ENCODE peak calls at places on chromosomes 1 and 21, in nine cellular contexts. One of them, this sample, is unnamed.

GRCh38 chr1:160161965-160162705 is 10.7 kb downstream of the ATP1A4 start:
- DNase-seq in skeletal muscle cell: no peak
- DNase-seq in GDM1: no peak
- DNase-seq in activated CD4-positive, alpha-beta T cell treated with anti-CD3 and anti-CD28 coated beads for 24 hours: no peak
- DNase-seq in hepatocyte: no peak
- DNase-seq in HL-60: peak; percentile 13
- DNase-seq in renal cortical epithelial cell: no peak
- DNase-seq in mammary epithelial cell: no peak
- DNase-seq in iris pigment epithelial cell: peak; percentile 35
- DNase-seq in this sample: peak; percentile 28

GRCh38 chr1:175918364-175918801 is 175.0 kb upstream of the TNR start:
- DNase-seq in GDM1: no peak
- DNase-seq in activated CD4-positive, alpha-beta T cell treated with anti-CD3 and anti-CD28 coated beads for 24 hours: no peak
- DNase-seq in skeletal muscle cell: no peak
- DNase-seq in mammary epithelial cell: no peak
- DNase-seq in hepatocyte: no peak
- DNase-seq in iris pigment epithelial cell: peak; percentile 59
- DNase-seq in renal cortical epithelial cell: no peak
- DNase-seq in HL-60: no peak
- DNase-seq in this sample: no peak

GRCh38 chr1:226628624-226629155 is 80.1 kb downstream of the STUM start:
- DNase-seq in GDM1: no peak
- DNase-seq in activated CD4-positive, alpha-beta T cell treated with anti-CD3 and anti-CD28 coated beads for 24 hours: no peak
- DNase-seq in HL-60: no peak
- DNase-seq in renal cortical epithelial cell: no peak
- DNase-seq in hepatocyte: no peak
- DNase-seq in mammary epithelial cell: no peak
- DNase-seq in iris pigment epithelial cell: no peak
- DNase-seq in skeletal muscle cell: no peak
- DNase-seq in this sample: no peak

GRCh38 chr1:159909381-159909780 is 9.4 kb upstream of the CFAP45 start:
- DNase-seq in skeletal muscle cell: no peak
- DNase-seq in HL-60: peak; percentile 42
- DNase-seq in iris pigment epithelial cell: no peak
- DNase-seq in GDM1: no peak
- DNase-seq in renal cortical epithelial cell: no peak
- DNase-seq in mammary epithelial cell: no peak
- DNase-seq in activated CD4-positive, alpha-beta T cell treated with anti-CD3 and anti-CD28 coated beads for 24 hours: no peak
- DNase-seq in hepatocyte: no peak
- DNase-seq in this sample: no peak

GRCh38 chr1:202235856-202236837 is 42.5 kb downstream of the LGR6 start:
- DNase-seq in renal cortical epithelial cell: peak; percentile 94
- DNase-seq in activated CD4-positive, alpha-beta T cell treated with anti-CD3 and anti-CD28 coated beads for 24 hours: peak; percentile 63
- DNase-seq in mammary epithelial cell: peak; percentile 89
- DNase-seq in HL-60: peak; percentile 69
- DNase-seq in skeletal muscle cell: peak; percentile 82
- DNase-seq in iris pigment epithelial cell: peak; percentile 96
- DNase-seq in GDM1: peak; percentile 48
- DNase-seq in hepatocyte: peak; percentile 92
- DNase-seq in this sample: peak; percentile 89

GRCh38 chr1:159867322-159868064 is 5.0 kb upstream of the VSIG8 start:
- DNase-seq in skeletal muscle cell: no peak
- DNase-seq in GDM1: no peak
- DNase-seq in mammary epithelial cell: no peak
- DNase-seq in activated CD4-positive, alpha-beta T cell treated with anti-CD3 and anti-CD28 coated beads for 24 hours: no peak
- DNase-seq in renal cortical epithelial cell: peak; percentile 82
- DNase-seq in HL-60: no peak
- DNase-seq in iris pigment epithelial cell: peak; percentile 24
- DNase-seq in hepatocyte: peak; percentile 68
- DNase-seq in this sample: no peak

GRCh38 chr1:207847116-207847515 is 63.8 kb downstream of the CD34 start:
- DNase-seq in HL-60: no peak
- DNase-seq in renal cortical epithelial cell: no peak
- DNase-seq in GDM1: no peak
- DNase-seq in activated CD4-positive, alpha-beta T cell treated with anti-CD3 and anti-CD28 coated beads for 24 hours: no peak
- DNase-seq in mammary epithelial cell: peak; percentile 79
- DNase-seq in iris pigment epithelial cell: peak; percentile 79
- DNase-seq in hepatocyte: no peak
- DNase-seq in skeletal muscle cell: no peak
- DNase-seq in this sample: no peak

GRCh38 chr21:38903578-38904193 is 98.0 kb downstream of the ETS2 start:
- DNase-seq in mammary epithelial cell: peak; percentile 100
- DNase-seq in GDM1: no peak
- DNase-seq in HL-60: no peak
- DNase-seq in iris pigment epithelial cell: peak; percentile 59
- DNase-seq in hepatocyte: peak; percentile 61
- DNase-seq in activated CD4-positive, alpha-beta T cell treated with anti-CD3 and anti-CD28 coated beads for 24 hours: no peak
- DNase-seq in skeletal muscle cell: no peak
- DNase-seq in renal cortical epithelial cell: no peak
- DNase-seq in this sample: no peak

GRCh38 chr1:57590978-57591377 is 167.1 kb upstream of the DAB1 start:
- DNase-seq in renal cortical epithelial cell: no peak
- DNase-seq in mammary epithelial cell: peak; percentile 20
- DNase-seq in HL-60: no peak
- DNase-seq in skeletal muscle cell: no peak
- DNase-seq in GDM1: no peak
- DNase-seq in activated CD4-positive, alpha-beta T cell treated with anti-CD3 and anti-CD28 coated beads for 24 hours: no peak
- DNase-seq in iris pigment epithelial cell: no peak
- DNase-seq in hepatocyte: peak; percentile 39
- DNase-seq in this sample: no peak

GRCh38 chr1:186536272-186536905 is 75.5 kb upstream of the PDC start:
- DNase-seq in iris pigment epithelial cell: peak; percentile 47
- DNase-seq in HL-60: peak; percentile 39
- DNase-seq in hepatocyte: no peak
- DNase-seq in skeletal muscle cell: no peak
- DNase-seq in mammary epithelial cell: no peak
- DNase-seq in renal cortical epithelial cell: no peak
- DNase-seq in activated CD4-positive, alpha-beta T cell treated with anti-CD3 and anti-CD28 coated beads for 24 hours: no peak
- DNase-seq in GDM1: no peak
- DNase-seq in this sample: no peak

GRCh38 chr1:201648911-201649775 is 110.2 kb downstream of the NAV1 start:
- DNase-seq in GDM1: no peak
- DNase-seq in hepatocyte: peak; percentile 61
- DNase-seq in activated CD4-positive, alpha-beta T cell treated with anti-CD3 and anti-CD28 coated beads for 24 hours: no peak
- DNase-seq in HL-60: no peak
- DNase-seq in skeletal muscle cell: no peak
- DNase-seq in iris pigment epithelial cell: peak; percentile 49
- DNase-seq in mammary epithelial cell: no peak
- DNase-seq in renal cortical epithelial cell: no peak
- DNase-seq in this sample: no peak

GRCh38 chr21:37041706-37042271 is 31.1 kb downstream of the PIGP start:
- DNase-seq in activated CD4-positive, alpha-beta T cell treated with anti-CD3 and anti-CD28 coated beads for 24 hours: no peak
- DNase-seq in HL-60: no peak
- DNase-seq in renal cortical epithelial cell: no peak
- DNase-seq in skeletal muscle cell: no peak
- DNase-seq in GDM1: no peak
- DNase-seq in iris pigment epithelial cell: no peak
- DNase-seq in mammary epithelial cell: no peak
- DNase-seq in hepatocyte: no peak
- DNase-seq in this sample: no peak

This sample was measured in COLO829.